ENCODE peak calls at places on chromosomes 4 and X, in eight cellular contexts. G, W, D, M, B, N, F and Y are unnamed samples. For H3K4me1, the result is how much of the 10 kb centered on the place peaks cover.

GRCh38 chr4:128459547-128459946 is 171.9 kb upstream of the PGRMC2 start:
- DNase-seq in G (no peak), W (no peak), D (no peak), M (no peak), B (no peak), N (no peak), F (no peak), Y (no peak)

GRCh38 chr4:138775890-138776289 is 239.7 kb upstream of the NOCT start:
- DNase-seq in G (peak), W (no peak), D (peak), M (no peak), B (no peak), N (no peak), F (no peak), Y (peak)

GRCh38 chr4:151850751-151851150 is 89.9 kb upstream of the GATB start:
- DNase-seq in G (no peak), W (no peak), D (no peak), M (no peak), B (no peak), N (no peak), F (no peak), Y (peak)

GRCh38 chr4:7798215-7798995 is 141.3 kb downstream of the AFAP1 start:
- DNase-seq in G (peak), W (no peak), D (no peak), M (peak), B (no peak), N (peak), F (peak), Y (no peak)

GRCh38 chrX:31132803-31133202 is 61.0 kb upstream of the FTHL17 start:
- DNase-seq in G (no peak), W (no peak), D (no peak), M (no peak), B (no peak), N (no peak), F (no peak), Y (no peak)

GRCh38 chrX:121851033-121851432 is 803.6 kb downstream of the GLUD2 start:
- DNase-seq in G (no peak), W (no peak), D (no peak), M (no peak), B (no peak), N (peak), F (no peak), Y (peak)

GRCh38 chrX:85544609-85545008 is 165.1 kb upstream of the POF1B start:
- DNase-seq in G (no peak), W (no peak), D (no peak), M (no peak), B (no peak), N (peak), F (no peak), Y (no peak)

GRCh38 chrX:75273483-75273882 is 402 bp upstream of the UPRT start:
- DNase-seq in G (peak), W (no peak), D (peak), M (no peak), B (no peak), N (no peak), F (no peak), Y (no peak)

GRCh38 chrX:10939384-10939783 is 171.7 kb upstream of the HCCS start:
- DNase-seq in G (no peak), W (no peak), D (no peak), M (no peak), B (no peak), N (peak), F (no peak), Y (peak)

GRCh38 chrX:9349572-9350259 is 115.1 kb upstream of the TBL1X start:
- DNase-seq in G (no peak), W (no peak), D (no peak), M (no peak), B (no peak), N (peak), F (no peak), Y (no peak)

DNA sequence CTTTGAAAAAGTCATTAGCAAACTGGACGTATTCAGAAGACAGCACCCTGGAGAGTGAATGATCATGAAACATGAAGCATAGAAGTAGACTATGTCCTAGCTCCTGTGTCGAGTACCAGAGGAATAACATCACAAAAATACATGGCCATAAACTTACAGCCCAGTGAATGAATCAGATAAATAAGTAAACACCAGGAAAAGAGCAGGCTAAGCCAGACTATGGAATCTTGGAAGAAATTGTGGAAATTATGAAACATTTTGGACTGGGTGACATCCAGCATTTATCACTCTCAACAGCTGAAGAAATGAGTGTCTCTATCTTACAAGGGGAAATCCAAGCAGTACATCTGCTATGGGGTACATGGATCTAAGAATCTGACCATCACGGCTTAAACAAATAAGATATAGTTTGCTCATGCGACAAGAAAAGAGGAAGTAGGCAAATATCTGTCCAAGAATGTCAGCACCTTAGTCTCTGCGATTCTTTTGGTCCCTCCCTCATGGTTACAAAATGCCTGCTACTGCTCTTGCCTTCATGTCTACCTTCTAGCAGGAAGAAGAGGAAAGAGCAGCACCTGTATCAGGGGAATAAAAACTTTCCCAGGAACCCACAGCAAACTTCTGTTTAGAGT is 481.5 kb downstream of the BCOR start:
- DNase-seq in G (no peak), W (no peak), D (no peak), M (no peak), B (no peak), N (no peak), F (no peak), Y (no peak)
- H3K27ac ChIP-seq in G (no peak), W (no peak), D (no peak), M (no peak), B (no peak), N (no peak), F (no peak), Y (no peak)

GRCh38 chr4:69730002-69730401 is 30.4 kb downstream of the SULT1B1 start:
- DNase-seq in G (no peak), W (no peak), D (no peak), M (no peak), B (no peak), N (peak), F (no peak), Y (no peak)
- H3K4me1 ChIP-seq in G (under half), W (under half), D (under half), M (under half), B (under half), N (under half), F (under half), Y (under half)

GRCh38 chr4:184473515-184474260 is 662 bp downstream of the IRF2 start:
- DNase-seq in G (peak), W (no peak), D (no peak), M (no peak), B (peak), N (peak), F (no peak), Y (no peak)
- H3K27ac ChIP-seq in G (peak), W (peak), D (peak), M (peak), B (peak), N (peak), F (peak), Y (peak)

DNA sequence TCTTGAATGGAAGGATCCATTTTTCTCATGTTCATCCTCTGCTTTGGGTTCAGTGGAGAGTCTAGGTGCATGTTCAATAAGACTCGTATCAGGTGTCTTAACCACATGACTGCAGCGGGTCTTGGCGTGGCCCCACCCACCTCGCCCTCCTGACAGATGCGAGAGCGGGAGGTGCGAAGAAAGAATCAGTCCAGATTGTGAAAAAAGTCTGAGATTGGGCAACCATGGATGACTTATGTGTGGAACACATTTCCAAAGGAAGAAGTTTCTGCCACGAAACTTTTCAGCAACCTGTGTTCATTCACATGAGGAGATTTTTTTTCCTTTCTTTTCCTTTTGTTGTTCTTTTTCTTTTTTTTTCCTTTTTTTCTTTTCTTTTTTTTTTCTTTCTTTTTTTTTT is 66.8 kb downstream of the NSD2 start:
- DNase-seq in G (no peak), W (no peak), D (no peak), M (no peak), B (no peak), N (no peak), F (no peak), Y (no peak)
- H3K4me1 ChIP-seq in G (under half), W (under half), D (under half), M (under half), B (under half), N (under half), F (under half), Y (under half)

GRCh38 chr4:141759796-141760425 is 123.5 kb downstream of the IL15 start:
- DNase-seq in G (no peak), W (no peak), D (no peak), M (no peak), B (no peak), N (peak), F (no peak), Y (peak)

GRCh38 chr4:141768954-141769353 is 132.6 kb downstream of the IL15 start:
- DNase-seq in G (no peak), W (no peak), D (no peak), M (no peak), B (no peak), N (peak), F (no peak), Y (peak)

GRCh38 chr4:141761926-141762325 is 125.5 kb downstream of the IL15 start:
- DNase-seq in G (no peak), W (no peak), D (no peak), M (no peak), B (no peak), N (no peak), F (no peak), Y (no peak)

DNA sequence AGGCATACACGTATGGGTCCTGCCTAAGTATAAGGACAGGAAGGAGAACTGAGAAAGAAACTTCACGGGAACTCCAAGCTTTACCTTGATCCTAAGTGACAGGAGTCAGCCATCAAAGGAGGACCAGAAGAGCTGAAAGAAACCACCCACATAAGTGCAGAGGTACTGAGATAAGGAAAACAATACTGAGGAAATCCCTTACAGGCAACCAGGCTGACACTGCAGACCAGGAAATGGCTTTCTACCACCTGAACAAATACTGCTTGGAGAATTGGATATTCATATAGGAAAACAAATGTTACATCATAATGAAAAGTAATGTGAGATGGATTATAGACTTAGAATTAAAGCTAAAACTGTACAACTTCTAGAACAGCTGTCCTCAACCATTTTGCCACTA is 127.0 kb downstream of the IL15 start:
- DNase-seq in G (peak), W (no peak), D (no peak), M (no peak), B (no peak), N (no peak), F (no peak), Y (no peak)
- H3K27ac ChIP-seq in G (no peak), W (no peak), D (no peak), M (no peak), B (no peak), N (no peak), F (no peak), Y (no peak)

GRCh38 chr4:119521306-119521705 is 107.3 kb downstream of the PDE5A start:
- DNase-seq in G (no peak), W (no peak), D (no peak), M (no peak), B (no peak), N (no peak), F (no peak), Y (no peak)

GRCh38 chr4:119525005-119525749 is 103.4 kb downstream of the PDE5A start:
- DNase-seq in G (no peak), W (no peak), D (no peak), M (no peak), B (no peak), N (peak), F (no peak), Y (peak)

GRCh38 chr4:119526786-119527550 is 101.6 kb downstream of the PDE5A start:
- DNase-seq in G (no peak), W (no peak), D (no peak), M (no peak), B (no peak), N (no peak), F (no peak), Y (no peak)

GRCh38 chr4:119525771-119526712 is 102.6 kb downstream of the PDE5A start:
- DNase-seq in G (no peak), W (no peak), D (no peak), M (no peak), B (no peak), N (peak), F (no peak), Y (peak)

GRCh38 chr4:119523399-119523798 is 105.2 kb downstream of the PDE5A start:
- DNase-seq in G (no peak), W (no peak), D (no peak), M (no peak), B (no peak), N (no peak), F (no peak), Y (no peak)
- H3K4me1 ChIP-seq in G (under half), W (under half), D (under half), M (under half), B (under half), N (under half), F (under half), Y (under half)

GRCh38 chr4:26237916-26238315 is 82.9 kb upstream of the RBPJ start:
- DNase-seq in G (no peak), W (no peak), D (no peak), M (no peak), B (no peak), N (peak), F (no peak), Y (no peak)

GRCh38 chr4:26233350-26233749 is 87.5 kb upstream of the RBPJ start:
- DNase-seq in G (no peak), W (no peak), D (no peak), M (no peak), B (no peak), N (peak), F (no peak), Y (no peak)

GRCh38 chr4:26238426-26238781 is 82.4 kb upstream of the RBPJ start:
- DNase-seq in G (no peak), W (no peak), D (no peak), M (no peak), B (no peak), N (peak), F (no peak), Y (no peak)

GRCh38 chr4:26238782-26239647 is 81.8 kb upstream of the RBPJ start:
- DNase-seq in G (peak), W (no peak), D (peak), M (no peak), B (no peak), N (peak), F (no peak), Y (peak)

GRCh38 chr4:26235500-26235899 is 85.3 kb upstream of the RBPJ start:
- DNase-seq in G (peak), W (peak), D (peak), M (no peak), B (no peak), N (peak), F (no peak), Y (peak)
- H3K27ac ChIP-seq in G (no peak), W (peak), D (no peak), M (no peak), B (no peak), N (no peak), F (no peak), Y (no peak)